ENCODE peak calls at places on chromosomes 4 and X, in five cellular contexts. M, N, I, R and J are unnamed samples.

GRCh38 chr4:87192155-87192919 is 28.1 kb downstream of the KLHL8 start:
- DNase-seq in N (no peak), I (no peak), R (no peak), M (no peak), J (peak)

GRCh38 chr4:115154826-115155225 is 41.4 kb upstream of the NDST4 start:
- DNase-seq in M (no peak), N (no peak), R (no peak), I (no peak), J (peak)

GRCh38 chrX:46574941-46575381 is 1.4 kb downstream of the CHST7 start:
- DNase-seq in N (peak), M (no peak), I (no peak), R (peak), J (no peak)

GRCh38 chr4:168787801-168788200 is 222.3 kb downstream of the CBR4 start:
- DNase-seq in M (no peak), I (no peak), R (no peak), N (no peak), J (peak)

GRCh38 chr4:153038493-153039311 is 102.6 kb downstream of the FHDC1 start:
- DNase-seq in M (no peak), R (no peak), N (no peak), I (no peak), J (no peak)

GRCh38 chr4:14559641-14560040 is 442.6 kb upstream of the CPEB2 start:
- DNase-seq in M (no peak), I (no peak), R (no peak), N (no peak), J (no peak)

GRCh38 chr4:122356317-122356818 is 22.4 kb upstream of the ADAD1 start:
- DNase-seq in R (no peak), N (no peak), I (no peak), M (no peak), J (no peak)

GRCh38 chr4:42484630-42485029 is 87.3 kb downstream of the SHISA3 start:
- DNase-seq in M (no peak), N (no peak), I (no peak), R (no peak), J (no peak)

GRCh38 chr4:146165840-146166239 is 9.7 kb upstream of the LSM6 start:
- DNase-seq in M (no peak), I (no peak), N (no peak), R (no peak), J (peak)

GRCh38 chr4:39682133-39682532 is 15.8 kb upstream of the UBE2K start:
- DNase-seq in I (no peak), R (peak), N (no peak), M (no peak), J (no peak)

GRCh38 chr4:98516042-98516440 is 142.4 kb downstream of the TSPAN5 start:
- DNase-seq in M (no peak), N (no peak), I (no peak), R (no peak), J (peak)

GRCh38 chr4:1080961-1081688 is 32.2 kb downstream of the RNF212 start:
- DNase-seq in R (no peak), M (no peak), I (no peak), N (no peak), J (peak)

GRCh38 chrX:125289209-125289608 is 30.5 kb upstream of the TEX13C start:
- DNase-seq in R (no peak), I (no peak), M (no peak), N (no peak), J (no peak)

GRCh38 chr4:5341151-5341925 is 290.1 kb downstream of the STK32B start:
- DNase-seq in I (no peak), N (no peak), R (no peak), M (no peak), J (peak)

GRCh38 chr4:22679518-22679897 is 13.2 kb upstream of the GBA3 start:
- DNase-seq in I (no peak), R (no peak), N (no peak), M (no peak), J (no peak)

GRCh38 chr4:184409911-184410692 is 64.2 kb downstream of the IRF2 start:
- DNase-seq in N (no peak), R (peak), I (no peak), M (no peak), J (no peak)

GRCh38 chr4:104941661-104942062 is 205.0 kb upstream of the TET2 start:
- DNase-seq in N (no peak), R (no peak), M (no peak), I (no peak), J (no peak)

GRCh38 chr4:61173799-61174198 is 26.3 kb upstream of the ADGRL3 start:
- DNase-seq in N (no peak), M (no peak), I (no peak), R (no peak), J (no peak)

GRCh38 chrX:150926304-150926703 is 27.8 kb upstream of the CD99L2 start:
- DNase-seq in M (no peak), N (peak), R (no peak), I (no peak), J (no peak)

GRCh38 chr4:24053906-24054305 is 164.1 kb upstream of the PPARGC1A start:
- DNase-seq in N (no peak), R (no peak), I (no peak), M (no peak), J (peak)

GRCh38 chr4:15690020-15690809 is 8.6 kb downstream of the FAM200B start:
- DNase-seq in M (no peak), R (no peak), I (peak), N (no peak), J (peak)

GRCh38 chrX:104195013-104195412 is 28.8 kb downstream of the FAM199X start:
- DNase-seq in M (no peak), R (no peak), N (no peak), I (no peak), J (no peak)

GRCh38 chr4:182918791-182919302 is 1.7 kb upstream of the DCTD start:
- DNase-seq in N (no peak), I (no peak), R (peak), M (no peak), J (no peak)

GRCh38 chr4:86512631-86513030 is 81.5 kb upstream of the PTPN13 start:
- DNase-seq in N (no peak), I (no peak), M (no peak), R (no peak), J (no peak)

GRCh38 chr4:16205298-16206164 is 20.7 kb downstream of the TAPT1 start:
- DNase-seq in I (no peak), N (peak), M (no peak), R (peak), J (peak)

GRCh38 chr4:109332926-109333464 is 30.5 kb upstream of the COL25A1 start:
- DNase-seq in R (no peak), M (no peak), I (no peak), N (no peak), J (peak)

GRCh38 chr4:64271601-64272081 is 137.6 kb downstream of the TECRL start:
- DNase-seq in N (peak), I (peak), R (no peak), M (no peak), J (no peak)

GRCh38 chr4:164753873-164754488 is at the start of gene SMIM31:
- DNase-seq in M (no peak), R (no peak), N (no peak), I (no peak), J (no peak)

GRCh38 chr4:82710202-82710929 is 88.2 kb downstream of the SCD5 start:
- DNase-seq in R (no peak), M (no peak), N (no peak), I (no peak), J (no peak)

GRCh38 chr4:8532245-8532781 is 47.9 kb upstream of the GPR78 start:
- DNase-seq in I (no peak), R (no peak), N (peak), M (no peak), J (no peak)

GRCh38 chrX:153967536-153968214 is 3.9 kb downstream of the HCFC1 start:
- DNase-seq in R (no peak), N (no peak), I (no peak), M (no peak), J (no peak)

GRCh38 chrX:74446876-74447275 is 25.6 kb downstream of the SLC16A2 start:
- DNase-seq in M (no peak), N (no peak), R (no peak), I (no peak), J (no peak)

GRCh38 chrX:132612990-132613564 is 124.2 kb upstream of the MBNL3 start:
- DNase-seq in I (peak), M (no peak), N (peak), R (peak), J (peak)

GRCh38 chrX:38890326-38890725 is 89.1 kb downstream of the MID1IP1 start:
- DNase-seq in N (no peak), R (no peak), I (no peak), M (no peak), J (no peak)

GRCh38 chr4:8777320-8778196 is 94.1 kb downstream of the HMX1 start:
- DNase-seq in M (no peak), R (no peak), I (no peak), N (no peak), J (no peak)

GRCh38 chr4:181225616-181226261 is 1017.5 kb upstream of the TENM3 start:
- DNase-seq in I (no peak), R (no peak), M (no peak), N (no peak), J (no peak)

GRCh38 chr4:8920289-8920965 is 48.8 kb upstream of the HMX1 start:
- DNase-seq in I (no peak), M (no peak), R (no peak), N (no peak), J (no peak)

GRCh38 chr4:169756971-169757574 is 671 bp downstream of the HPF1 start:
- DNase-seq in R (peak), M (no peak), N (no peak), I (no peak), J (no peak)

GRCh38 chrX:105299286-105299685 is 78.8 kb upstream of the TEX13A start:
- DNase-seq in R (no peak), I (no peak), N (no peak), M (no peak), J (no peak)

GRCh38 chr4:18318682-18319410 is 297.3 kb upstream of the LCORL start:
- DNase-seq in R (no peak), N (no peak), I (peak), M (no peak), J (no peak)

GRCh38 chr4:77859256-77859655 is 3.4 kb upstream of the MRPL1 start:
- DNase-seq in M (no peak), R (no peak), N (no peak), I (no peak), J (no peak)

GRCh38 chr4:77862478-77863216 is at the start of gene MRPL1:
- DNase-seq in M (peak), I (peak), R (peak), N (peak), J (peak)

GRCh38 chr4:77856152-77856551 is 6.5 kb upstream of the MRPL1 start:
- DNase-seq in I (no peak), N (no peak), R (no peak), M (no peak), J (no peak)

GRCh38 chr4:77865259-77865658 is 2.6 kb downstream of the MRPL1 start:
- DNase-seq in M (no peak), I (no peak), N (no peak), R (no peak), J (no peak)

DNA sequence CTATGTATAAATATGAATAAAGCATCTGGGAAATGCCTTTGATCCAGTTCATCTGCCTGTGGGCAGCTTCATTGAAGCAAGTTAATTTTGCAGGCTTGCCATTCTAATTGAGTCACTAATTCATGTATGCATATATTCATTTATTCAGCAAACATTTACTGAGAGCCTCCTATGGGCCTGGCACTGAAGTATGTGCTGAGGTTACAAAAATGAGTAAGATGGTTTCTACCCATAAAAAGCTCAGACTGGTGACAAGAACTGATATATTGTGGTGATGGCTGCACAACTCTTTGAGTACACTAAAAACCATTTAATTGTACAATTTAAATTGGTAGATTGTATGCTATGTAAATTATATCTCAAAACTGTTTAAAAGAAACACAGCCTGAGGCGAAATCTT is 1.1 kb upstream of the MRPL1 start:
- DNase-seq in N (no peak), I (no peak), R (peak), M (no peak), J (no peak)
- H3K4me3 ChIP-seq in N (no peak), I (peak), R (peak), M (no peak), J (peak)

DNA sequence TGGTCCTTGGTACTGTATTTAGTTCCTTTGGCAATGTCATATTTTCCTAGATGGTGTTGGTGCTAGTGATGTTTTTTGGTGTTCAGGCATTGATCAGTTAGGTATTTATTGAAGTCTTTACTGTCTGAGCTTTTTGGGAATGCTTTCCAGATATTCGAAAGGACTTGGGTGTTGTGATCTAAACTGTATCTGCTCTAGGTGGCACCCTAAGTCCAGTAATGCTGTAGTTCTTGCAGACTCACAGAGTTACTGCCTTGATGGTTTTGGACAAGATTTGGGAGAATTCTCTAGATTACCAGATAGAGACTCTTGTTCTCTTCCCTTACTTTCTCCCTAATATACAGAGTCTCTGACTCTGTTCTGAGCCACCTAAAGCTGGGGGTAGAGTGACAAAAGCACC is 513.6 kb upstream of the PITX2 start:
- DNase-seq in I (no peak), M (no peak), N (no peak), R (no peak), J (peak)
- TF ChIP-seq CTCF in I (no peak), M (no peak), N (no peak), R (no peak), J (peak)

GRCh38 chrX:8845060-8845459 is 43.9 kb upstream of the FAM9A start:
- DNase-seq in R (no peak), I (no peak), M (no peak), N (peak), J (peak)
- H3K4me3 ChIP-seq in R (no peak), I (no peak), M (no peak), N (no peak), J (no peak)

GRCh38 chr4:94668724-94669123 is 89.0 kb upstream of the BMPR1B start:
- DNase-seq in I (no peak), N (no peak), M (no peak), R (no peak), J (no peak)

GRCh38 chr4:94660614-94661013 is 97.1 kb upstream of the BMPR1B start:
- DNase-seq in M (no peak), I (no peak), R (no peak), N (no peak), J (no peak)

GRCh38 chr4:94671113-94671512 is 86.6 kb upstream of the BMPR1B start:
- DNase-seq in M (no peak), R (no peak), I (no peak), N (no peak), J (no peak)

GRCh38 chr4:94669672-94670664 is 87.8 kb upstream of the BMPR1B start:
- DNase-seq in M (no peak), I (no peak), R (no peak), N (no peak), J (no peak)

GRCh38 chr4:94665500-94666398 is 92.0 kb upstream of the BMPR1B start:
- DNase-seq in I (no peak), M (no peak), R (no peak), N (no peak), J (peak)
- TF ChIP-seq CTCF in I (no peak), M (no peak), R (no peak), N (no peak), J (no peak)

GRCh38 chr4:186271279-186271678 is 5.3 kb downstream of the F11 start:
- DNase-seq in R (no peak), N (no peak), I (no peak), M (no peak), J (no peak)

GRCh38 chr4:186264660-186265059 is 1.3 kb upstream of the F11 start:
- DNase-seq in I (no peak), M (no peak), R (no peak), N (no peak), J (no peak)

GRCh38 chr4:186266699-186267467 is 894 bp downstream of the F11 start:
- DNase-seq in M (peak), N (no peak), I (no peak), R (no peak), J (peak)

GRCh38 chr4:186260504-186261448 is 5.2 kb upstream of the F11 start:
- DNase-seq in R (no peak), N (no peak), I (no peak), M (no peak), J (no peak)

GRCh38 chr4:186265683-186266648 is at the start of gene F11:
- DNase-seq in M (no peak), R (no peak), I (no peak), N (no peak), J (no peak)
- H3K4me3 ChIP-seq in M (no peak), R (no peak), I (no peak), N (no peak), J (no peak)